ENCODE peak calls at places on chromosomes 13 and 19, in ten cellular contexts. I is body of pancreas, U is transverse colon, M is tibial nerve, B is H1, T is ovary, J is stomach, N is breast epithelium, V is heart left ventricle, D is prostate gland. A is an unnamed sample.

GRCh38 chr19:47157455-47158321 is 27.1 kb downstream of the SAE1 start:
- DNase-seq in U (peak), J (peak), V (peak), I (no peak), N (no peak), M (peak), D (peak), T (peak), B (peak), A (peak)

GRCh38 chr13:67119481-67119883 is 110.7 kb downstream of the PCDH9 start:
- DNase-seq in J (no peak), B (no peak), D (no peak), T (no peak), N (no peak), U (no peak), I (no peak), V (no peak), M (no peak), A (no peak)

GRCh38 chr19:55386515-55386947 is 799 bp downstream of the RPL28 start:
- DNase-seq in B (no peak), T (no peak), U (no peak), I (no peak), V (no peak), M (no peak), D (no peak), N (no peak), J (no peak), A (no peak)

GRCh38 chr13:81610613-81611012 is 1269.7 kb upstream of the SPRY2 start:
- DNase-seq in I (no peak), J (no peak), B (no peak), U (no peak), M (no peak), T (no peak), N (no peak), V (no peak), D (no peak), A (peak)

GRCh38 chr19:1019980-1020867 is 699 bp downstream of the TMEM259 start:
- DNase-seq in B (no peak), D (no peak), N (no peak), J (no peak), V (no peak), U (no peak), I (peak), T (peak), M (no peak), A (no peak)

GRCh38 chr13:112573710-112574109 is 14.2 kb downstream of the TUBGCP3 start:
- DNase-seq in M (no peak), D (no peak), U (no peak), B (no peak), J (no peak), T (no peak), I (no peak), V (no peak), N (no peak), A (peak)

GRCh38 chr19:738509-739128 is 12.3 kb upstream of the MISP start:
- DNase-seq in I (no peak), M (no peak), J (no peak), N (no peak), D (no peak), T (no peak), B (no peak), U (peak), V (no peak), A (no peak)

GRCh38 chr19:6033744-6034264 is 55.9 kb upstream of the RANBP3 start:
- DNase-seq in B (no peak), V (no peak), N (peak), U (no peak), M (no peak), J (no peak), T (no peak), I (no peak), D (no peak), A (no peak)

GRCh38 chr13:30984620-30985019 is 52.2 kb downstream of the TEX26 start:
- DNase-seq in V (no peak), J (no peak), B (no peak), I (no peak), M (no peak), U (no peak), D (no peak), T (no peak), N (no peak), A (no peak)

GRCh38 chr13:99314640-99315176 is 7.5 kb upstream of the GPR183 start:
- DNase-seq in U (no peak), M (no peak), D (no peak), B (no peak), V (no peak), I (no peak), J (no peak), T (no peak), N (no peak), A (no peak)

GRCh38 chr13:113148940-113149503 is 9.4 kb upstream of the PROZ start:
- DNase-seq in I (no peak), B (no peak), J (no peak), U (no peak), V (no peak), N (no peak), T (peak), D (no peak), M (no peak), A (no peak)

GRCh38 chr19:55638864-55639359 is 1.9 kb upstream of the ZNF580 start:
- DNase-seq in J (no peak), I (no peak), U (no peak), T (no peak), B (no peak), N (no peak), D (no peak), V (no peak), M (no peak), A (no peak)

GRCh38 chr19:6668696-6669095 is 1.3 kb downstream of the TNFSF14 start:
- DNase-seq in T (no peak), B (no peak), V (no peak), N (no peak), I (no peak), M (no peak), D (no peak), U (no peak), J (no peak), A (no peak)

GRCh38 chr13:93534181-93534700 is 307.6 kb downstream of the GPC6 start:
- DNase-seq in T (peak), I (no peak), U (no peak), J (no peak), N (no peak), V (no peak), M (no peak), B (no peak), D (no peak), A (peak)

GRCh38 chr19:50906217-50906616 is 5.0 kb downstream of the KLK4 start:
- DNase-seq in I (peak), D (peak), T (no peak), N (no peak), J (peak), U (peak), V (no peak), B (no peak), M (peak), A (peak)

GRCh38 chr13:30779608-30780007 is 44.3 kb downstream of the ALOX5AP start:
- DNase-seq in T (no peak), D (no peak), J (no peak), N (no peak), U (no peak), I (no peak), M (no peak), V (no peak), B (no peak), A (no peak)

GRCh38 chr19:14479985-14480694 is 5.0 kb upstream of the PTGER1 start:
- DNase-seq in M (no peak), I (no peak), B (no peak), N (no peak), U (no peak), V (no peak), J (peak), D (no peak), T (no peak), A (no peak)

GRCh38 chr19:2926341-2927031 is 18.3 kb downstream of the ZNF77 start:
- DNase-seq in T (no peak), I (no peak), U (no peak), D (no peak), N (no peak), B (no peak), M (no peak), J (no peak), V (no peak), A (no peak)

GRCh38 chr13:110462091-110462490 is 99.4 kb downstream of the RAB20 start:
- DNase-seq in I (no peak), N (no peak), B (no peak), U (no peak), M (no peak), J (no peak), D (no peak), V (no peak), T (no peak), A (no peak)

GRCh38 chr13:40732658-40733057 is 38.3 kb downstream of the MRPS31 start:
- DNase-seq in M (no peak), T (no peak), B (no peak), D (no peak), I (no peak), N (no peak), U (no peak), V (no peak), J (no peak), A (no peak)

GRCh38 chr19:2561895-2562294 is 86.0 kb downstream of the GADD45B start:
- DNase-seq in J (no peak), B (no peak), N (no peak), U (no peak), M (no peak), I (no peak), D (no peak), V (no peak), T (no peak), A (no peak)

GRCh38 chr19:6737284-6737872 is at the start of gene GPR108:
- DNase-seq in B (peak), U (peak), M (peak), D (peak), I (peak), V (peak), T (peak), N (peak), J (peak), A (peak)

GRCh38 chr19:34673590-34673989 is 3.4 kb downstream of the SCGB2B2 start:
- DNase-seq in J (no peak), V (no peak), D (no peak), U (no peak), N (no peak), M (no peak), I (no peak), T (no peak), B (no peak), A (no peak)

GRCh38 chr13:25286308-25286968 is 850 bp downstream of the MTMR6 start:
- DNase-seq in N (no peak), M (peak), V (no peak), T (peak), J (no peak), U (peak), B (no peak), D (peak), I (no peak), A (peak)
- TF ChIP-seq POLR2A in N (no peak), M (no peak), V (no peak), T (no peak), J (no peak), U (no peak), B (no peak), D (no peak), I (no peak), A (no peak)

GRCh38 chr19:4375620-4376228 is 24.6 kb downstream of the SH3GL1 start:
- DNase-seq in B (no peak), D (no peak), V (no peak), N (no peak), M (no peak), J (no peak), T (peak), I (peak), U (peak), A (no peak)
- TF ChIP-seq CTCF in B (peak), D (no peak), V (no peak), N (no peak), M (peak), J (no peak), T (peak), I (peak), U (peak), A (no peak)

DNA sequence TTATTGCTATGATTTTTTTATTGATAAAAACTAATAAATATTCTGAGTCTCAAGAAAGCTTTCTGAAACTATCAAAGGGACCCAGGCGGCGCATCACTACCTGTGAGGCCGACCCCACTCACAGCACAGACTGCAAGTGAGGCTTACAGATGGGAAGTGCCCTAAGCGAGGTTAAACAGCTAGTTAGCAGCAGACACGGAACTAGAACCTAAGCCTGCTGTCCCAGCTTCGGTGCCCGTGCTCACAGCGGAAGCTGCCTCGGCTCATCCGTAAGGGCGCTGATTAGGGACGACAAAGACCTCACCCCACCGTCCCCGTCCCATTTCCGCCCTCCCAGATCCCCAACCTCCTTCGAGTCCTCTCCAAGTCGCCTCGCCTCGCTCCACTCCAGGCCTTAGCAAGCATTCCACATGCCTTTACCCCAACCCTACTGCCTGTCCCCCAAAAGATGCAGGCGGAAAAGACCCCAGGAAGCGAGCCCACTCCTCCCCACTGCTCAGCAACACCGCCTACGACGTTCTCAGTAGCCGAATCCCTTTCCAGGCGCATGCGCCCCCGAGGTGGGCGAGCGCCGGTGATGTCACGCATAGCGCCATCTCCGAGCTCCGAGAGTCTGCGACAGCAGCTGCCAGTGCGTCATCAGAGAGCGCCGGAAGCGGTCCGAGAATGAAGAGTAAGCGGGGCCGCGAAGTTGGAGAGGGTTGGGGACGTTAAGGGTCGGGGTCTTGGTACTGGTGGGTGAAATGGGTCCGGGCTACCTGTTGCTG is at the start of gene POP4:
- DNase-seq in J (peak), M (peak), U (peak), V (peak), D (peak), I (peak), T (peak), N (peak), B (peak), A (peak)
- TF ChIP-seq POLR2A in J (no peak), M (peak), U (peak), V (peak), D (peak), I (peak), T (peak), N (peak), B (peak), A (peak)

DNA sequence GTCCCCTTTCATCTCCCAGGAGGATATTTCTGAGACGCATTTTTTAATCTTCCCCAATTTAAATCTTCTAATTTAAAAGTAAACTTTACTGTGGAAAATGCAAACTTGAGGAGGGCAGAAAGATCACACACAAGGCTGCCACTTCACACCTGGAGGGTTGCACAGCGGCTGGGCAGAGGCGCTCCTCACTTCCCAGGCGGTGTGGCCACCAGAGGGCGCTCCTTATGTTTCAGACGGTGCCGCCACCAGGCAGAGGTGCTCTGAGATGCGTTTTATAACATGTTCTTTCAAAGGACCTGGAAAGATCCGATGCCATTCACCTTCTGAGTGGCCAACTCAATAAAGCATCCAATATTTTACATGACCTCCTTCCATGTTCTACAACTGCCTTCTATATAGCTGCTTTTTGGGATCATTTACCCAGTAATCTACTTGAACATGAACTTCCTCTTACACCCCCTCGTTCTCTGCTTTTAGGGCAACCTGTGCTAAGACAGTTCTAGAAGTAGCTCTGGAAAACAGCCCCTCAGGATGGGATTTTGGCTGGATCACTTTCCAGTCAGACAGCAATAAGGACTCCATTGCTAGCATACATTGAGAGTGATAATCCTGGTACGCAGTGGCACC is 14.8 kb upstream of the MTUS2 start:
- DNase-seq in M (no peak), I (no peak), D (no peak), T (no peak), U (no peak), N (no peak), J (no peak), B (no peak), V (no peak), A (peak)
- TF ChIP-seq CTCF in M (no peak), I (no peak), D (no peak), T (no peak), U (no peak), N (no peak), J (no peak), B (peak), V (peak), A (peak)

DNA sequence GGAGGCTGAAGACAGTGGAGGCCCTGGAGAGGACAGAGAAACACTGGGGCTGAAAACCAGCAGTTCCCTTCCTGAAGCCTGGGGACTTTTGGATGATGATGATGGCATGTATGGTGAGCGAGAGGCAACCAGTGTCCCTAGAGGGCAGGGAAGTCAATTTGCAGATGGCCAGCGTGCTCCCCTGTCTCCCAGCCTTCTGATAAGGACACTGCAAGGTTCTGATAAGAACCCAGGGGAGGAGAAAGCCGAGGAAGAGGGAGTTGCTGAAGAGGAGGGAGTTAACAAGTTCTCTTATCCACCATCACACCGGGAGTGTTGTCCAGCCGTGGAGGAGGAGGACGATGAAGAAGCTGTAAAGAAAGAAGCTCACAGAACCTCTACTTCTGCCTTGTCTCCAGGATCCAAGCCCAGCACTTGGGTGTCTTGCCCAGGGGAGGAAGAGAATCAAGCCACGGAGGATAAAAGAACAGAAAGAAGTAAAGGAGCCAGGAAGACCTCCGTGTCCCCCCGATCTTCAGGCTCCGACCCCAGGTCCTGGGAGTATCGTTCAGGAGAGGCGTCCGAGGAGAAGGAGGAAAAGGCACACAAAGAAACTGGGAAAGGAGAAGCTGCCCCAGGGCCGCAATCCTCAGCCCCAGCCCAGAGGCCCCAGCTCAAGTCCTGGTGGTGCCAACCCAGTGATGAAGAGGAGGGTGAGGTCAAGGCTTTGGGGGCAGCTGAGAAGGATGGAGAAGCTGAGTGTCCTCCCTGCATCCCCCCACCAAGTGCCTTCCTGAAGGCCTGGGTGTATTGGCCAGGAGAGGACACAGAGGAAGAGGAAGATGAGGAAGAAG is 1.5 kb downstream of the PPP1R15A start:
- DNase-seq in V (no peak), D (no peak), I (no peak), T (peak), U (no peak), M (peak), B (no peak), N (no peak), J (no peak), A (no peak)
- TF ChIP-seq POLR2A in V (no peak), D (no peak), I (no peak), T (no peak), U (no peak), M (no peak), B (no peak), N (no peak), J (no peak), A (no peak)

DNA sequence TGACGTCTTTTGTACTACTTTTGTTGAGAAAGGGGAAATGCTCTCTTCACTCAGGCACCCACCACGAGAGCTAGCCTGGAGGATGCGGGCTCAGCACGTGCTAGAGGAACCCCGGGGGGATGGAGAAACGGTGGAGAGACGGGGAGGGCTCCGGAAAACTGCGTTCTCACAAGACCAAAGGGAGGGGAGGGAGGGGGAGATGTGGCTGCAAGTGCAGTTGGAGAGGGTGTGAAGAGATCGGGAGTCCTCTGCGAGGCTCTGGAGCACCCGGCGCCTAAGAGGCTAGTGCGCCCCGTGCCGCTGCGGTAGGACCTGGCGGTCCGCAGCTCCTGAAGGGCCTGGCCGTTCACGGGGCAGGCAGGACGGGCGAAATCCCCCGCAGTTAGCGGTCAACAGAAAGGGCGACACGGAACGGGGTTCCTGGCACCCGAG is 43.4 kb upstream of the XPO4 start:
- DNase-seq in I (no peak), J (no peak), U (peak), B (peak), M (peak), D (no peak), T (no peak), V (peak), N (no peak), A (peak)
- TF ChIP-seq CTCF in I (no peak), J (no peak), U (no peak), B (no peak), M (no peak), D (no peak), T (no peak), V (no peak), N (no peak), A (no peak)

DNA sequence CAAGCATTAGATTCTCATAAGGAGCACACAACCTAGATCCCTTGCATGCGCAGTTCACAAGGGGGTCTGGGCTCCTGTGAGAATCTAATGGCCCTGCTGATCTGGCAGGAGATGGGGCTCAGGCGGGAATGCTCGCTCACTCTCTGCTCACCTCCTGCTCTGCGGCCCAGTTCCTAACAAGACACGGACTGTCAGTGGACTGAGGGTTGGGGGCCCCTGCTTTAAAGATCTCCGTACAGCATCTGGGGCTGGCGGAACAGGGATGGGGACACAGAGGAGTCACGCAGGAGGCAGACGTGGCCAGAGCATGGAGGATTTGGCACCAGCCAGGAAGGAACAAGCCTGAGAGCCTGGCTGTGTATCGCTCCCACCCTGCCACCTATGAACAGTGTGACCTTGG is 37.3 kb upstream of the ZNF536 start:
- DNase-seq in B (no peak), V (no peak), T (no peak), M (no peak), U (no peak), I (no peak), D (no peak), N (no peak), J (peak), A (no peak)
- TF ChIP-seq POLR2A in B (no peak), V (no peak), T (no peak), M (no peak), U (no peak), I (no peak), D (no peak), N (no peak), J (no peak), A (no peak)

DNA sequence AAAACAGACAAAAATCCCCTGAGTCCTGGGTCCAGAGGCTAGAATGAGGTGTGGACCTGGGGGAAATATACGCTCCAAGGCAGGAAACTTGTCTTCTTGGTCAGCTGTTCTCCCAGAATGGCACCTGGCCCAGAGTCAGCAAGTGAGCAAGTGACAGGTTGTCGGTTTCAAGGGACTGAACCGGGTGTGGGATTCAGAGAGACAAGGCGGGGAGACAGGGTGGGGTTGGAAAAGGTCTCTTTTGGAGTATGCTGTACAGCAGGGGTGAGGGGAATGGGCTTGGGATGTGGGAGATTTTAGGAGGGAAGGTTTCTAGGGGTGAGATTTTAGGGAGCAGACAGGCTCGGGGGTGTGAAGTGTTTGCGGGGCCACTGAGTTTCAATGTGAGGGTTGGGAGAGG is 83.3 kb downstream of the RYR1 start:
- DNase-seq in M (no peak), B (no peak), T (no peak), N (no peak), U (no peak), I (no peak), V (no peak), D (no peak), J (no peak), A (no peak)
- TF ChIP-seq CTCF in M (no peak), B (no peak), T (no peak), N (no peak), U (no peak), I (no peak), V (no peak), D (no peak), J (no peak), A (no peak)

A was measured in thyroid gland.